ENCODE peak calls at places on chromosome 14, in seven cellular contexts. Z is activated CD4-positive, alpha-beta T cell treated with anti-CD3 and anti-CD28 coated beads for 1 hour; N is GM06990; J is WTC11; E is kidney epithelial cell; R is activated T-helper 1 cell treated with Interleukin-2 at 50 U/mL for 16 hours; C is NCI-H460. M is an unnamed sample.

GRCh38 chr14:76957224-76957881 is 71.2 kb downstream of the IRF2BPL start:
- DNase-seq in Z (no peak), N (no peak), J (no peak), E (no peak), R (no peak), C (no peak), M (no peak)

GRCh38 chr14:65016461-65016860 is 29.8 kb downstream of the FNTB start:
- DNase-seq in Z (no peak), N (no peak), J (no peak), E (no peak), R (no peak), C (no peak), M (no peak)

GRCh38 chr14:95097385-95097784 is 59.9 kb downstream of the DICER1 start:
- DNase-seq in Z (no peak), N (no peak), J (no peak), E (no peak), R (no peak), C (no peak), M (no peak)

GRCh38 chr14:42671636-42672035 is 1065.0 kb downstream of the LRFN5 start:
- DNase-seq in Z (no peak), N (no peak), J (no peak), E (no peak), R (no peak), C (no peak), M (no peak)

GRCh38 chr14:59490756-59491155 is 6.4 kb downstream of the JKAMP start:
- DNase-seq in Z (no peak), N (no peak), J (no peak), E (no peak), R (no peak), C (no peak), M (no peak)

GRCh38 chr14:94768521-94769412 is 1.1 kb downstream of the GSC start:
- DNase-seq in Z (no peak), N (no peak), J (peak), E (no peak), R (no peak), C (no peak), M (peak)

GRCh38 chr14:98189077-98189476 is 1082.9 kb downstream of the BCL11B start:
- DNase-seq in Z (no peak), N (no peak), J (no peak), E (no peak), R (no peak), C (no peak), M (no peak)

GRCh38 chr14:78836777-78837176 is 666.6 kb downstream of the NRXN3 start:
- DNase-seq in Z (no peak), N (peak), J (peak), E (peak), R (no peak), C (peak), M (peak)

GRCh38 chr14:71812693-71813092 is 119.5 kb upstream of the RGS6 start:
- DNase-seq in Z (no peak), N (no peak), J (no peak), E (no peak), R (no peak), C (no peak), M (no peak)

GRCh38 chr14:74507085-74507484 is 13.5 kb downstream of the ISCA2 start:
- DNase-seq in Z (no peak), N (no peak), J (no peak), E (no peak), R (no peak), C (no peak), M (no peak)

GRCh38 chr14:68672609-68673285 is 120.1 kb downstream of the ZFP36L1 start:
- DNase-seq in Z (no peak), N (no peak), J (no peak), E (no peak), R (no peak), C (no peak), M (no peak)

GRCh38 chr14:59360923-59361794 is 104.0 kb downstream of the GPR135 start:
- DNase-seq in Z (no peak), N (no peak), J (no peak), E (peak), R (no peak), C (peak), M (peak)

GRCh38 chr14:71709076-71709475 is 223.2 kb upstream of the RGS6 start:
- DNase-seq in Z (no peak), N (no peak), J (no peak), E (no peak), R (no peak), C (no peak), M (no peak)

GRCh38 chr14:59359451-59360124 is 105.6 kb downstream of the GPR135 start:
- DNase-seq in Z (no peak), N (no peak), J (no peak), E (no peak), R (no peak), C (no peak), M (no peak)

GRCh38 chr14:103530390-103530789 is 1.4 kb downstream of the TRMT61A start:
- DNase-seq in Z (no peak), N (no peak), J (peak), E (no peak), R (no peak), C (no peak), M (no peak)

GRCh38 chr14:100747736-100748135 is 21.0 kb downstream of the DLK1 start:
- DNase-seq in Z (no peak), N (no peak), J (no peak), E (no peak), R (no peak), C (no peak), M (no peak)

GRCh38 chr14:89621009-89621421 is 204.0 kb upstream of the FOXN3 start:
- DNase-seq in Z (peak), N (peak), J (no peak), E (no peak), R (no peak), C (no peak), M (no peak)

GRCh38 chr14:54572316-54572715 is 5.4 kb downstream of the SAMD4A start:
- DNase-seq in Z (no peak), N (no peak), J (peak), E (no peak), R (no peak), C (no peak), M (no peak)

GRCh38 chr14:88255196-88255595 is 67.9 kb downstream of the KCNK10 start:
- DNase-seq in Z (no peak), N (no peak), J (no peak), E (no peak), R (no peak), C (no peak), M (no peak)

GRCh38 chr14:102120888-102121287 is 18.8 kb upstream of the WDR20 start:
- DNase-seq in Z (no peak), N (no peak), J (no peak), E (no peak), R (no peak), C (no peak), M (no peak)

GRCh38 chr14:96287856-96288255 is 31.8 kb downstream of the BDKRB1 start:
- DNase-seq in Z (no peak), N (no peak), J (no peak), E (no peak), R (no peak), C (no peak), M (no peak)

GRCh38 chr14:50396636-50397460 is at the start of gene CDKL1:
- DNase-seq in Z (peak), N (peak), J (peak), E (no peak), R (peak), C (peak), M (peak)

GRCh38 chr14:88468396-88468795 is 82.9 kb downstream of the SPATA7 start:
- DNase-seq in Z (no peak), N (no peak), J (no peak), E (no peak), R (no peak), C (no peak), M (no peak)

GRCh38 chr14:61695695-61696527 is 598 bp downstream of the HIF1A start:
- DNase-seq in Z (peak), N (peak), J (peak), E (no peak), R (peak), C (peak), M (peak)

GRCh38 chr14:50381823-50382287 is 14.8 kb downstream of the CDKL1 start:
- DNase-seq in Z (no peak), N (no peak), J (no peak), E (peak), R (no peak), C (no peak), M (no peak)

GRCh38 chr14:60744566-60744965 is 10.0 kb downstream of the MNAT1 start:
- DNase-seq in Z (no peak), N (no peak), J (no peak), E (no peak), R (no peak), C (no peak), M (no peak)

GRCh38 chr14:22987291-22987690 is 4.9 kb upstream of the AJUBA start:
- DNase-seq in Z (no peak), N (no peak), J (no peak), E (no peak), R (no peak), C (no peak), M (no peak)

GRCh38 chr14:52694761-52695480 is 437 bp downstream of the ERO1A start:
- DNase-seq in Z (peak), N (no peak), J (no peak), E (peak), R (peak), C (no peak), M (no peak)

GRCh38 chr14:99529899-99530298 is 48.7 kb downstream of the CCNK start:
- DNase-seq in Z (no peak), N (no peak), J (no peak), E (no peak), R (no peak), C (no peak), M (no peak)